ENCODE peak calls at places on chromosomes 2 and 18, in eight cellular contexts. C is AG04450, T is breast epithelium, Q is astrocyte, X is tibial nerve, L is RWPE1, E is neural progenitor cell, I is upper lobe of left lung. J is an unnamed sample.

GRCh38 chr2:26179446-26179907 is 6.6 kb downstream of the GAREM2 start:
- DNase-seq in C (no peak), T (no peak), Q (no peak), X (no peak), L (no peak), E (peak), I (no peak), J (no peak)

GRCh38 chr2:130380096-130380934 is 24.5 kb downstream of the PTPN18 start:
- DNase-seq in C (no peak), T (no peak), Q (no peak), X (no peak), L (no peak), E (no peak), I (no peak), J (no peak)

GRCh38 chr2:156434461-156435291 is 1.5 kb upstream of the GPD2 start:
- DNase-seq in C (no peak), T (no peak), Q (peak), X (no peak), L (no peak), E (peak), I (no peak), J (no peak)

GRCh38 chr2:48529189-48529588 is 765 bp upstream of the STON1 start:
- DNase-seq in C (no peak), T (no peak), Q (no peak), X (no peak), L (no peak), E (peak), I (no peak), J (no peak)

GRCh38 chr18:2410688-2411087 is 160.6 kb downstream of the METTL4 start:
- DNase-seq in C (no peak), T (no peak), Q (peak), X (no peak), L (peak), E (no peak), I (no peak), J (no peak)

GRCh38 chr2:181785677-181786344 is 105.5 kb upstream of the NEUROD1 start:
- DNase-seq in C (no peak), T (no peak), Q (peak), X (no peak), L (peak), E (no peak), I (no peak), J (no peak)

GRCh38 chr18:5943514-5943913 is 48.2 kb upstream of the TMEM200C start:
- DNase-seq in C (peak), T (no peak), Q (no peak), X (no peak), L (no peak), E (no peak), I (no peak), J (no peak)

GRCh38 chr2:154855113-154855512 is 156.6 kb downstream of the KCNJ3 start:
- DNase-seq in C (no peak), T (no peak), Q (no peak), X (no peak), L (no peak), E (no peak), I (no peak), J (no peak)

GRCh38 chr18:830315-830901 is 18.4 kb upstream of the YES1 start:
- DNase-seq in C (no peak), T (no peak), Q (peak), X (peak), L (no peak), E (peak), I (peak), J (no peak)

GRCh38 chr18:46856975-46857374 is 60.3 kb downstream of the PIAS2 start:
- DNase-seq in C (no peak), T (no peak), Q (no peak), X (no peak), L (no peak), E (no peak), I (no peak), J (no peak)

GRCh38 chr2:201199847-201200246 is 16.9 kb downstream of the CASP10 start:
- DNase-seq in C (no peak), T (no peak), Q (no peak), X (no peak), L (no peak), E (no peak), I (no peak), J (no peak)
- H3K27ac ChIP-seq in C (no peak), T (no peak), Q (no peak), X (no peak), L (no peak), E (no peak), I (no peak), J (no peak)

DNA sequence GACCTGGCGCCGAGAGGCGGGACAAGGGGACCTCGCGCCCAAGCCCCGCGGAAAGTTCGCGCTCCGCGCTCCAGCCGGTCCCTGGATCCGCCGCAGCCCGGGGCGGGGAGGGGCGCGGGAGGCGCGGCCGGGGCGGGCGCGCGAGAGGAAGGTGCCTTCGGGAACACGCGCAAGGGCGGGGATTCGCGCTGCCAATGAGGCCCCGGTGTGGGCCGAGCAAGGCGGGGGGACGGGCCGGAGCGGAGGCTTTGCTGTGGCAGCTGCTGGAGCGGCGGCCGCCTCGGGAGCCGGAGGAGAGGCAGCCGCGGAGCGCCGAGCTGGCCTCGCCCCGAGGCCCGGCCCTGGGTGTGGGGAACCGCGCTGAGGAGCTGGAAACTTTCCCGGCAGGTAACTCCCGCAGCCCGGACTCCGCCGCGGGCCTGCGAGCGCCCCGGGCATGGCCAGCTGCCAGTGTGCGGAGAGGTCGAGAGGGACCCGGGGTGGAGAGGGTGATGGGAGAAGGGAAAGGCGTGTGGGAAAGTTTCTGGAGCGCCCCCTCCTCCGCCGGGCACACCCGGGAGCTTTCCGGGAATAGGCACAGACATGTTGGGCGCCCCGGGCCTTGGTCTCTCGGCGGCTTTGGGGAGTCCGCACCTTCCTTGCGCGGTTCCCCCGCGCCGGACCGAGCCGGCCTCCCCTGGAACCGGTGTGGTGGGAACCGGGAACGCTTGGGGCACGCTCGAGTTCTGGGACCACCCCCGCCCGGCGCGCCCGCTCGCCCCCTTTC is at the start of gene TANC1:
- DNase-seq in C (peak), T (peak), Q (peak), X (peak), L (peak), E (peak), I (peak), J (peak)
- TF ChIP-seq CTCF in C (no peak), T (no peak), Q (no peak), X (no peak), L (no peak), E (peak), I (no peak), J (no peak)

GRCh38 chr18:9951022-9951859 is 37.4 kb downstream of the VAPA start:
- DNase-seq in C (peak), T (no peak), Q (peak), X (peak), L (peak), E (peak), I (no peak), J (no peak)

GRCh38 chr18:9949315-9949714 is 35.5 kb downstream of the VAPA start:
- DNase-seq in C (no peak), T (no peak), Q (no peak), X (no peak), L (no peak), E (no peak), I (no peak), J (no peak)

GRCh38 chr18:9949861-9950260 is 36.0 kb downstream of the VAPA start:
- DNase-seq in C (no peak), T (no peak), Q (no peak), X (no peak), L (no peak), E (no peak), I (no peak), J (no peak)

GRCh38 chr18:9952633-9953416 is 39.0 kb downstream of the VAPA start:
- DNase-seq in C (no peak), T (no peak), Q (peak), X (no peak), L (peak), E (no peak), I (no peak), J (no peak)

GRCh38 chr18:9950289-9951016 is 36.6 kb downstream of the VAPA start:
- DNase-seq in C (no peak), T (no peak), Q (peak), X (no peak), L (no peak), E (no peak), I (no peak), J (no peak)
- H3K27ac ChIP-seq in C (no peak), T (no peak), Q (no peak), X (no peak), L (no peak), E (no peak), I (peak), J (no peak)

GRCh38 chr18:75879196-75879595 is 451.7 kb upstream of the SMIM21 start:
- DNase-seq in C (no peak), T (no peak), Q (peak), X (no peak), L (no peak), E (no peak), I (no peak), J (no peak)
- TF ChIP-seq CTCF in C (no peak), T (no peak), Q (no peak), X (no peak), L (no peak), E (no peak), I (no peak), J (no peak)

GRCh38 chr2:108993095-108993937 is 4.3 kb upstream of the EDAR start:
- DNase-seq in C (no peak), T (no peak), Q (no peak), X (no peak), L (no peak), E (no peak), I (no peak), J (no peak)

GRCh38 chr2:108987111-108987510 is 1.9 kb downstream of the EDAR start:
- DNase-seq in C (no peak), T (no peak), Q (no peak), X (no peak), L (no peak), E (no peak), I (no peak), J (no peak)

GRCh38 chr2:108988076-108988795 is 784 bp downstream of the EDAR start:
- DNase-seq in C (no peak), T (no peak), Q (no peak), X (no peak), L (no peak), E (no peak), I (no peak), J (no peak)

GRCh38 chr2:108994250-108994649 is 5.2 kb upstream of the EDAR start:
- DNase-seq in C (no peak), T (no peak), Q (no peak), X (no peak), L (no peak), E (no peak), I (no peak), J (no peak)

DNA sequence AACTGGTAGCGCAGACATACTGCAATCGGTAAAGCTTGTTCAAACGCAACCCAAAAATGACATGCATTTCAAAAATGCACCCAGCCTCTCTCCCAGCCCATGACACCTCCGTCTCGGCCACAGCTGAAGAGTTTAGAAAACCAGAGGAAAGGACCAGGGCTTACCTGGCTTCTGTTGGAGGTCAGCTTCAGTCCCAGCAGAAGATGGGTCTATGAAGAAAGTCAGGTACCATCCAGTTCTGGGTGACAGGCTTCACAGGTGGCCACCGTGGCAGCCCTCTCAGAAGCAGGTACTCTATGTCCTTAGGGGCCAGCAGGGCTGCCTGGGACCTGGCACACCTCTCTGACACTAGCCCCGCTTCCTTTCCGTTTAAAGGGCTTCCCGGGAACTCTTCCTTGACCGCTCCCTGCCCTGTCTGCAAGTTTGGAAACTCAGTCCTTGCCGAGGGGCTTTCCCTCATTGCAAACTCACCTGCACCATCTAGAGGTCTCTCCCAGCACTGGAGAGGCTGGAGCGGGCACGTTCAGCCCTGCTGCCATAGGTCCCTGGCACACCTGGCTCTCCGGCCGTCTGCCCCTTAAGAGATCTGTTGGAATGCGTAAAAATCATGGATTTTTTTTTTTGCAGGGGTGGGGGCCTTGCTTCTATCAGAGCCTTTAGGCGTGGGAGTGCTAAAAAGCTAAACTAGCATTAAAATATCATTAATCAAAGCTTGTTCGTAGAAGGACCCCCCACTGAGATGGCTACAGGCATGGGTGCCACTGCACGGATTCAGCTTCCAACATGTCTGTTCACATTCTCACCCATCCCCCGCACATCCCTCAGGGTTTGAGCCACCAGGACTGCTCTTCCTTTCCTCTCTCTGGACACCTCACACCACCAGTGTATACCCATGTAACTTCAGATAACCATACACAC is at the start of gene EDAR:
- DNase-seq in C (no peak), T (no peak), Q (peak), X (no peak), L (peak), E (peak), I (peak), J (no peak)
- H3K27ac ChIP-seq in C (no peak), T (no peak), Q (no peak), X (no peak), L (peak), E (no peak), I (no peak), J (no peak)

DNA sequence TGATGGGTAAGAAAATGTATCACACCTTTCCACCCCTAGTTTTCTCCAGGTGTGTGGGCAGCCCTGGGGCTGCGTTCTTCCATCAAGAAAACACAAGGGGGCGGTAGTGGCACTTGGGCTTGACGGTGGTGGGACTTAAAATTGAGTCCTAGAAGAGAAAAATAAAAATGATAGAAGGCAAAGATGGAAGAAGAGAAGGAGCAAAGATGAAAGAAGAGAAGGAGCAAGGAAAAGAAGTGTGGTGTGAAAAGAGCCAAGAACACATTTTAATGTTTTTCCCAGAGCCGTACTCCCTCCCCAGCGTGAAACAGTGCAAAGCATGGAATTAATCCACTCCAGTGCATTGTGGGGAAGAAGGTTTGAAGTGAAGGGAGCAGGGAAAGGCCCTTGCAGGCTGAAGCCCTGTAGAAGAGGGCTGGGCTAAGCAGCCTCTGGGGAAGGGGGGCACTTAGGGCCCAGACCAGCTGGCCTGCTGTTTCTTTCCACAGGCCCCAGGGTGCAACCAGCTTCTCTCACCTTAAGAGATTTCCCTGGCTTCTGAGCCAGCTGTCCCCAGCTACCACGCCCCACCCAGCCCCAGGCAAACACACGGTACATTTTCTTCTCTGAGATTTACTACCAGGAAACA is 256.8 kb downstream of the RNF152 start:
- DNase-seq in C (peak), T (peak), Q (peak), X (peak), L (peak), E (peak), I (peak), J (no peak)
- TF ChIP-seq CTCF in C (peak), T (peak), Q (peak), X (peak), L (peak), E (peak), I (peak), J (peak)

GRCh38 chr2:121519153-121519552 is 11.5 kb upstream of the RNU4ATAC start:
- DNase-seq in C (no peak), T (no peak), Q (no peak), X (no peak), L (no peak), E (no peak), I (no peak), J (peak)
- H3K27ac ChIP-seq in C (no peak), T (peak), Q (no peak), X (peak), L (no peak), E (no peak), I (no peak), J (peak)

DNA sequence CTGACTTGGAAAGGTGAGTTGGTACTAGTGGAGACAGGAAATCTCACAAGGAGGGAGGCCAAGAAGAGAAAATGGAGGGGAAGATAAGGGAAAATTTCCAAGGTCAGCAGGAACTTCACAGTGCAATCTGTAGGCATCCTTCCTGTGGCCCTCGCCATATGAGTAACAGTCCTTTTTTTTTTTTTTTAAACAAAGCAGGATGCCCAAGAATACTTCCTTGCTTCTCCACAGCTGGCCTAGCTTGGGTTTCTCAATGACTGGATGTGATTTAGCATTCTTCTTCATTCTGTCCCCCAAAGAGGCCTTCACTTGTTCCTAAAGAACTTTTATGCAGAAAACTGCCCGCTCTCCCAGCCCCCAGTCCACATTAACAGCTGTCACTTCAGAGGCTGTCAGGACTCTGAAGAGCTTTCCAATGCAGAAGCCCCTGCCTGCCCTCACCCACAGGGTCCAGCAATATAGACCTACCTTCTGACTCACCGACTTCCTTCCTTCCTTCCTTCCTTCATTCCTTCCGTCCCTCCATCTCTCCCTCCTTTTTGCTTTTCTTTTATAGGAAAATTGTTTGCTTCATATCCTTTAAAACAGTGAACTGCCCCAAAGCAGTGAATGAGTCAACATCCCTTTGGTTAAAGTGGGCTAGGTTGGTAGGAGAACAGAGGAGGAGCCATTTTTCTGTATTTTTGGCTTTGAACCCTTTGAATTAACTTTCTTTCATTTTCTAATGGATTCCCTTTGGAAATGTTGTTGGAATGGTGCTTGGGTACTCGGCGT is 172.0 kb downstream of the MGAT5 start:
- DNase-seq in C (no peak), T (no peak), Q (no peak), X (peak), L (no peak), E (no peak), I (no peak), J (no peak)
- TF ChIP-seq CTCF in C (no peak), T (no peak), Q (no peak), X (no peak), L (no peak), E (no peak), I (no peak), J (no peak)

GRCh38 chr18:34695300-34695699 is 14.8 kb upstream of the DTNA start:
- DNase-seq in C (no peak), T (no peak), Q (no peak), X (no peak), L (no peak), E (no peak), I (no peak), J (no peak)
- H3K27ac ChIP-seq in C (no peak), T (no peak), Q (no peak), X (no peak), L (no peak), E (no peak), I (no peak), J (no peak)